ENCODE peak calls at places on chromosome 1, in ten cellular contexts. W is cardiac muscle cell; Y is heart left ventricle; R is progenitor cell of endocrine pancreas; Z is choroid plexus epithelial cell; J is fibroblast of mammary gland; T is GM06990; V is AG10803; A is CD8-positive, alpha-beta T cell; B is kidney. I is an unnamed sample.

GRCh38 chr1:110120960-110121561 is 8.8 kb downstream of the UBL4B start:
- DNase-seq in Z (no peak), V (no peak), T (no peak), W (no peak), R (no peak), B (no peak), A (no peak), J (no peak), Y (no peak), I (no peak)

GRCh38 chr1:38662141-38662540 is 197.4 kb downstream of the RRAGC start:
- DNase-seq in V (no peak), R (no peak), Z (no peak), W (no peak), T (no peak), B (no peak), Y (no peak), J (no peak), A (no peak), I (no peak)

GRCh38 chr1:247409869-247410544 is 6.0 kb upstream of the NLRP3 start:
- DNase-seq in A (no peak), B (no peak), W (no peak), T (peak; percentile 79), Z (no peak), V (no peak), J (no peak), Y (no peak), R (no peak), I (no peak)

GRCh38 chr1:218171302-218171893 is 113.7 kb upstream of the RRP15 start:
- DNase-seq in V (peak; percentile 51), R (no peak), A (no peak), Z (peak; percentile 68), T (no peak), J (peak; percentile 48), B (no peak), Y (no peak), W (peak; percentile 31), I (no peak)

GRCh38 chr1:171221665-171222591 is 26.4 kb upstream of the FMO1 start:
- DNase-seq in Z (peak; percentile 52), T (no peak), W (no peak), J (no peak), Y (no peak), A (no peak), B (peak; percentile 68), R (no peak), V (peak; percentile 22), I (no peak)

GRCh38 chr1:89271616-89272015 is 1.0 kb downstream of the GBP5 start:
- DNase-seq in A (no peak), V (peak; percentile 94), W (no peak), Y (no peak), T (no peak), J (peak; percentile 80), R (no peak), B (no peak), Z (peak; percentile 45), I (no peak)

GRCh38 chr1:42321731-42322130 is 13.3 kb downstream of the FOXJ3 start:
- DNase-seq in Y (no peak), Z (no peak), A (no peak), B (no peak), T (no peak), V (no peak), W (no peak), J (no peak), R (no peak), I (no peak)

GRCh38 chr1:171645553-171646336 is 6.7 kb downstream of the MYOC start:
- DNase-seq in W (no peak), V (peak; percentile 91), Y (peak; percentile 88), J (peak; percentile 86), Z (no peak), T (no peak), A (no peak), R (no peak), B (no peak), I (no peak)

GRCh38 chr1:223707270-223708000 is 4.9 kb upstream of the CAPN2 start:
- DNase-seq in R (no peak), A (no peak), B (peak; percentile 84), V (peak; percentile 97), Z (peak; percentile 97), Y (peak; percentile 87), J (peak; percentile 99), T (no peak), W (no peak), I (no peak)

GRCh38 chr1:21490774-21491482 is 18.3 kb upstream of the ALPL start:
- DNase-seq in Z (peak; percentile 89), Y (no peak), T (no peak), V (peak; percentile 82), J (peak; percentile 84), W (no peak), A (no peak), B (no peak), R (no peak), I (no peak)

GRCh38 chr1:182704677-182705076 is 20.3 kb upstream of the RGS8 start:
- DNase-seq in B (no peak), Y (no peak), J (no peak), Z (no peak), T (no peak), R (no peak), V (no peak), A (no peak), W (no peak), I (no peak)

GRCh38 chr1:18951818-18952391 is 4.6 kb downstream of the IFFO2 start:
- DNase-seq in B (peak; percentile 55), Z (no peak), A (peak; percentile 83), V (peak; percentile 59), Y (no peak), W (no peak), J (no peak), T (peak; percentile 79), R (no peak), I (peak; percentile 87)

GRCh38 chr1:62917805-62918204 is 133.9 kb downstream of the ATG4C start:
- DNase-seq in A (no peak), W (no peak), B (no peak), J (no peak), R (no peak), V (no peak), Z (no peak), Y (no peak), T (no peak), I (no peak)

GRCh38 chr1:62906428-62906886 is 122.5 kb downstream of the ATG4C start:
- DNase-seq in Z (peak; percentile 38), Y (no peak), J (peak; percentile 23), V (peak; percentile 21), T (no peak), B (no peak), R (no peak), A (no peak), W (peak; percentile 47), I (no peak)

GRCh38 chr1:62917314-62917713 is 133.4 kb downstream of the ATG4C start:
- DNase-seq in W (no peak), Z (no peak), A (no peak), R (no peak), Y (no peak), T (no peak), J (no peak), V (no peak), B (no peak), I (no peak)

GRCh38 chr1:62908168-62908567 is 124.2 kb downstream of the ATG4C start:
- DNase-seq in Z (peak; percentile 24), W (no peak), R (no peak), T (no peak), Y (no peak), V (no peak), A (no peak), J (no peak), B (no peak), I (no peak)

DNA sequence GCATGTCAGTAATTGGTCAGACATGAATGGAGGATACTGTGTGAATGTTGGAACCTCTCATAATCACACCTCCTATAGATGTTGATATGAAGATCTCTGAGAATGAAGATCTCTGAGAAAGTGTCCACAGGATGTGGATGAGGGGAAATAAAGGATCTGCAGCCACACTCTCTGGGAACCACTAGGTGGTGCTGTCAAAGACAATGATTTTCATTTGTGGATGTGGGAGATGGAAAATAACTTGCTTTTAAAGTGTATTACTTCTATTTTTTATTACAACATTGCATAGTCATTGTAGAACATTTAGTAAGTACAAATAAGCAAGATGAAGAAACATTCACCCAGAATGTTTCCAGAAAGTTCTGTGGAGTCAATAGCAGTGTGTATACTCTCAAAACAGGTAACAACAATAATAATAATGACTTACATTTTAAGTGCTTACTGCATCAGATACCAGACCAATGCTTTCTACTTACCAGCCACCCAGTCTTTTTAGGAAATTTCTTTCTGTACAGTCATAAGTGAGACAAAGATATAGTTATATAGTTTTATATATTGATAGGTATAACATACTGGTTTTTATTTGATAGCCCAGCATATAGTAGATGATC is 128.2 kb downstream of the ATG4C start:
- DNase-seq in Z (peak; percentile 62), Y (no peak), B (no peak), W (peak; percentile 24), T (no peak), V (peak; percentile 33), J (peak; percentile 36), A (no peak), R (no peak), I (no peak)
- TF ChIP-seq CTCF in Z (peak; percentile 87), Y (peak; percentile 28), B (peak; percentile 40), W (peak; percentile 83), T (peak; percentile 77), V (peak; percentile 88), J (peak; percentile 89), A (no peak), R (peak; percentile 69), I (peak; percentile 52)

GRCh38 chr1:66239834-66240233 is 294.1 kb upstream of the SGIP1 start:
- DNase-seq in T (no peak), R (no peak), V (peak; percentile 54), B (no peak), Z (peak; percentile 38), A (no peak), Y (no peak), J (no peak), W (no peak), I (no peak)
- TF ChIP-seq CTCF in T (peak; percentile 22), R (no peak), V (peak; percentile 30), B (no peak), Z (peak; percentile 13), A (no peak), Y (no peak), J (peak; percentile 15), W (no peak), I (no peak)

GRCh38 chr1:112805155-112805853 is 90.2 kb upstream of the PPM1J start:
- DNase-seq in R (no peak), W (no peak), A (no peak), Z (no peak), V (no peak), J (no peak), T (no peak), B (no peak), Y (no peak), I (no peak)
- TF ChIP-seq CTCF in R (no peak), W (no peak), A (no peak), Z (no peak), V (no peak), J (no peak), T (no peak), B (no peak), Y (no peak), I (no peak)

GRCh38 chr1:221069178-221069903 is 190.1 kb downstream of the HLX start:
- DNase-seq in J (no peak), T (peak; percentile 80), Z (no peak), Y (no peak), W (no peak), B (no peak), R (no peak), A (no peak), V (no peak), I (no peak)

DNA sequence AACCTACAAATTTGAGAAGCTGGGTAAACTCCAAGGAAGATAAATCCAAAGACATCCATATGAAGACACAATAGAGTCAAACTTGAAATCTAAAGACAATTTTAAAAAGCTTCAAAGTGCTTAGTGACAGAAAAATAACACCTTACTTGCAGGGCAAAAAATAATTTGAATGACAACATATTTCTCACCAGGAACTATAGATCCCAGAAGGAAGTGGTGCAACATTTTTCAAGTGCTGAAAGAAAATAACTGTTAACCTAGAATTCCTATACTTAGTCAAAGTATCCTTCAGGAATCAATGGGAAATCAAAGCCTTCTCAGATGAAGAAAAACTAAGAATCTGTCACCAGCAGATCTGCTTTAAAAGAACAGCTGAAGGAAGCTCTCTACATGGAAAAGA is 184.4 kb downstream of the HLX start:
- DNase-seq in V (no peak), R (no peak), Z (no peak), J (no peak), A (no peak), T (no peak), Y (no peak), B (no peak), W (no peak), I (no peak)
- TF ChIP-seq CTCF in V (no peak), R (no peak), Z (no peak), J (no peak), A (no peak), T (no peak), Y (no peak), B (no peak), W (no peak), I (no peak)

I was measured in natural killer cell.